ENCODE peak calls at places on chromosomes 13 and 19, in ten cellular contexts. S, F, R, J, U, T, V, O, L and K are unnamed samples.

GRCh38 chr19:804419-805160 is 7.3 kb downstream of the PTBP1 start:
- DNase-seq in S (no peak), F (no peak), R (no peak), J (no peak), U (no peak), T (no peak), V (no peak), O (no peak), L (peak; percentile 25), K (no peak)

GRCh38 chr13:23087884-23088283 is 92.9 kb upstream of the SGCG start:
- DNase-seq in S (peak; percentile 20), F (peak; percentile 34), R (peak; percentile 31), J (peak; percentile 32), U (peak; percentile 39), T (no peak), V (no peak), O (peak; percentile 31), L (peak; percentile 53), K (peak; percentile 69)

GRCh38 chr19:4722671-4723464 is 774 bp downstream of the DPP9 start:
- DNase-seq in S (peak; percentile 53), F (no peak), R (peak; percentile 42), J (peak; percentile 31), U (peak; percentile 87), T (peak; percentile 37), V (peak; percentile 50), O (peak; percentile 78), L (no peak), K (no peak)

GRCh38 chr19:54631489-54631888 is 1.2 kb downstream of the LILRB1 start:
- DNase-seq in S (no peak), F (no peak), R (no peak), J (no peak), U (no peak), T (no peak), V (no peak), O (no peak), L (no peak), K (no peak)

GRCh38 chr13:43959291-43959690 is 79.6 kb downstream of the LACC1 start:
- DNase-seq in S (no peak), F (no peak), R (no peak), J (no peak), U (no peak), T (no peak), V (no peak), O (no peak), L (no peak), K (no peak)

GRCh38 chr13:41056194-41056593 is 5.1 kb upstream of the WBP4 start:
- DNase-seq in S (no peak), F (no peak), R (no peak), J (no peak), U (no peak), T (no peak), V (no peak), O (no peak), L (no peak), K (no peak)

GRCh38 chr13:97659602-97660001 is 225.6 kb downstream of the RAP2A start:
- DNase-seq in S (peak; percentile 21), F (peak; percentile 46), R (no peak), J (peak; percentile 43), U (peak; percentile 3), T (peak; percentile 16), V (no peak), O (peak; percentile 47), L (no peak), K (no peak)

GRCh38 chr13:31172535-31172934 is 10.8 kb upstream of the HSPH1 start:
- DNase-seq in S (peak; percentile 84), F (no peak), R (peak; percentile 96), J (peak; percentile 33), U (peak; percentile 82), T (peak; percentile 72), V (no peak), O (peak; percentile 79), L (no peak), K (no peak)

GRCh38 chr13:73168993-73169401 is 110.2 kb downstream of the KLF5 start:
- DNase-seq in S (peak; percentile 53), F (no peak), R (peak; percentile 17), J (no peak), U (peak; percentile 13), T (no peak), V (no peak), O (no peak), L (no peak), K (no peak)

GRCh38 chr19:17165715-17166114 is 49.4 kb upstream of the USE1 start:
- DNase-seq in S (no peak), F (no peak), R (no peak), J (no peak), U (no peak), T (no peak), V (no peak), O (no peak), L (no peak), K (no peak)

GRCh38 chr13:23433171-23434153 is at the start of gene SACS:
- DNase-seq in S (peak; percentile 52), F (peak; percentile 81), R (peak; percentile 17), J (peak; percentile 45), U (peak; percentile 86), T (peak; percentile 49), V (no peak), O (peak; percentile 39), L (peak; percentile 86), K (peak; percentile 21)

GRCh38 chr13:113901231-113901630 is 37.4 kb upstream of the GAS6 start:
- DNase-seq in S (peak; percentile 28), F (no peak), R (no peak), J (no peak), U (peak; percentile 87), T (no peak), V (no peak), O (no peak), L (no peak), K (no peak)

GRCh38 chr19:48332662-48333466 is 7.5 kb downstream of the EMP3 start:
- DNase-seq in S (peak; percentile 98), F (peak; percentile 91), R (peak; percentile 97), J (peak; percentile 96), U (peak; percentile 96), T (peak; percentile 98), V (peak; percentile 100), O (peak; percentile 99), L (peak; percentile 94), K (peak; percentile 83)

GRCh38 chr19:48330012-48330681 is 4.8 kb downstream of the EMP3 start:
- DNase-seq in S (no peak), F (peak; percentile 91), R (no peak), J (peak; percentile 92), U (no peak), T (peak; percentile 50), V (peak; percentile 96), O (no peak), L (peak; percentile 92), K (no peak)

GRCh38 chr19:48332351-48332661 is 7.0 kb downstream of the EMP3 start:
- DNase-seq in S (no peak), F (no peak), R (no peak), J (no peak), U (no peak), T (no peak), V (no peak), O (no peak), L (no peak), K (no peak)

GRCh38 chr19:48325265-48325910 is at the start of gene EMP3:
- DNase-seq in S (peak; percentile 92), F (no peak), R (peak; percentile 56), J (peak; percentile 94), U (peak; percentile 97), T (peak; percentile 98), V (peak; percentile 62), O (peak; percentile 95), L (peak; percentile 90), K (peak; percentile 78)

GRCh38 chr19:48329167-48329891 is 4.0 kb downstream of the EMP3 start:
- DNase-seq in S (peak; percentile 59), F (no peak), R (peak; percentile 34), J (peak; percentile 73), U (peak; percentile 84), T (peak; percentile 77), V (peak; percentile 39), O (peak; percentile 47), L (peak; percentile 61), K (no peak)
- H3K4me2 ChIP-seq in S (peak overlapping the region; percentile 6), F (peak overlapping the region; percentile 68), R (no peak overlapping the region), J (peak overlapping the region; percentile 83), U (no peak overlapping the region), T (no peak overlapping the region), V (peak overlapping the region; percentile 95), O (peak overlapping the region; percentile 48), L (peak overlapping the region; percentile 56), K (peak overlapping the region; percentile 59)

GRCh38 chr19:33905937-33906577 is 109.4 kb downstream of the KCTD15 start:
- DNase-seq in S (no peak), F (peak; percentile 85), R (peak; percentile 57), J (peak; percentile 75), U (peak; percentile 35), T (no peak), V (no peak), O (no peak), L (peak; percentile 87), K (peak; percentile 84)
- H3K4me2 ChIP-seq in S (peak overlapping the region; percentile 42), F (no peak overlapping the region), R (peak overlapping the region; percentile 98), J (peak overlapping the region; percentile 91), U (peak overlapping the region; percentile 22), T (peak overlapping the region; percentile 91), V (peak overlapping the region; percentile 27), O (no peak overlapping the region), L (peak overlapping the region; percentile 53), K (peak overlapping the region; percentile 91)

DNA sequence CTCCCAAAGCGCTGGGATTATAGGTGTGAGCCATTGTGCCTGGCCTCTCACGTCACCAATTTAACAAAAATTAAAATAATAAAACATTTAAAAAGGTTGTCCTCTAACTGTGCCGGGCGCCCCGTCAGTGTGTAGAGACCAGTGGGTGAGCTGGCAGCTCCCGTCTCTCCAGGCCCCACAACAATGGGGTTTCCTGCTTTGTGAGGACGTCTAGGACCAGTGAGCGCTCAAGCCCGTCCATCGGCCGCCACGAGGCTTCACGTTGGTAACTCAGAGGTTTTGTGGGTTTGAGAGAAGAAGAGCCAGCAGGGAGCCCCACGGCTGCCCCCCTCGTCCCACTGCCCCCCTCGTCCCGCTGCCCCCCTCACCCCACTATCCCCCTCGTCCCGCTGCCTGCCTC is 4.7 kb downstream of the LSM7 start:
- DNase-seq in S (no peak), F (no peak), R (no peak), J (no peak), U (no peak), T (no peak), V (no peak), O (no peak), L (no peak), K (no peak)
- H3K4me2 ChIP-seq in S (no peak overlapping the region), F (no peak overlapping the region), R (no peak overlapping the region), J (no peak overlapping the region), U (no peak overlapping the region), T (no peak overlapping the region), V (no peak overlapping the region), O (no peak overlapping the region), L (no peak overlapping the region), K (no peak overlapping the region)

DNA sequence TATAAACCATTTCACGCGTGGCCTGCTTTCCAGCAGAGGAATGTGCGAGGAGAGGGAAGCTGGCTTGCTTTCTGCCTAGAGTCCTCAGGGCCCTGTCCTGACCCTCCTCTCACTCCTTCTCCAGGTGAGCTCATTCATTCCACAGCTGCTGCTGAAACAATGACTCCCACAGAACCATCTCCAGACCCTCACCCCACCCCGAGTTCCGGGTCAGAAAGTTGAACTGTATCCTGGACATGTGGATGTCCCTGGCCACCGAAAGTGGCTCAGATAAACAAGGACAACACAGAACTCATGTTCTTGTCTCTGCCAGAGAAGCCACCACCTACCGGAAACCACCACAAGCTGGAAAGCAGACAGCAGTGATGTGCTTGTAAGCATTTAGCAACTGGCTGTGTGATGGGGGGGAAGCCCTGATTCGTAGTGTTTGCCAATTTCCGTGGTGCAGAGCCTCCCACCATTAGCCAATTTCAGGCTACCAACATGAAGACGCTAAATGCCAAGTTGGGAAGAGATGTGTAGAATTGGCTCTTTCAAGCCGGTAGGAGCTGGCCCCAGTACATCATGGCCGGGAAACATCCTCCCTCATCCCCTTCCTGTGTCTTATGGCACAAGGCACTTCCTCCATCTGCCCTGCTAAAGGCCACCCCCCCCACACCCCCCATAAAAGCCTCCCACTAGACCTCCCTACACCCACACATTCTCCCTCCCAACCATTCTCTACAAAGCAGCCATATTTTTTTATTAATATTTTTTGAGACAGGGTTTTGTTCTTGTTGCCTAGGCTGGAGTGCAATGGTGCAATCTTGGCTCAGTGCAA is 5.0 kb downstream of the SYCE2 start:
- DNase-seq in S (no peak), F (no peak), R (no peak), J (no peak), U (peak; percentile 69), T (no peak), V (peak; percentile 76), O (peak; percentile 37), L (no peak), K (no peak)
- H3K4me2 ChIP-seq in S (no peak overlapping the region), F (no peak overlapping the region), R (no peak overlapping the region), J (peak overlapping the region; percentile 61), U (no peak overlapping the region), T (no peak overlapping the region), V (peak overlapping the region; percentile 58), O (no peak overlapping the region), L (no peak overlapping the region), K (peak overlapping the region; percentile 25)